ENCODE peak calls at places on chromosomes 4 and X, in five cellular contexts. One of them, this sample, is unnamed.

GRCh38 chr4:4424499-4425115 is 37.7 kb downstream of the NSG1 start:
- DNase-seq in nephron progenitor cell: no peak
- DNase-seq in heart right ventricle: no peak
- DNase-seq in trophoblast cell: no peak
- DNase-seq in choroid plexus epithelial cell: no peak
- DNase-seq in this sample: no peak

GRCh38 chr4:142121448-142121847 is 485.1 kb downstream of the IL15 start:
- DNase-seq in nephron progenitor cell: no peak
- DNase-seq in heart right ventricle: no peak
- DNase-seq in trophoblast cell: no peak
- DNase-seq in choroid plexus epithelial cell: no peak
- DNase-seq in this sample: no peak

GRCh38 chr4:38310446-38311043 is 350.3 kb downstream of the PTTG2 start:
- DNase-seq in nephron progenitor cell: no peak
- DNase-seq in heart right ventricle: no peak
- DNase-seq in trophoblast cell: peak
- DNase-seq in choroid plexus epithelial cell: no peak
- DNase-seq in this sample: no peak

GRCh38 chrX:1610166-1610565 is 4.7 kb upstream of the ASMT start:
- DNase-seq in nephron progenitor cell: no peak
- DNase-seq in heart right ventricle: no peak
- DNase-seq in trophoblast cell: no peak
- DNase-seq in choroid plexus epithelial cell: no peak
- DNase-seq in this sample: peak

GRCh38 chrX:145405012-145405411 is 157.7 kb downstream of the SPANXN1 start:
- DNase-seq in nephron progenitor cell: peak
- DNase-seq in heart right ventricle: no peak
- DNase-seq in trophoblast cell: peak
- DNase-seq in choroid plexus epithelial cell: peak
- DNase-seq in this sample: no peak

GRCh38 chrX:108122748-108123147 is 31.2 kb downstream of the ATG4A start:
- DNase-seq in nephron progenitor cell: no peak
- DNase-seq in heart right ventricle: no peak
- DNase-seq in trophoblast cell: no peak
- DNase-seq in choroid plexus epithelial cell: peak
- DNase-seq in this sample: no peak

GRCh38 chr4:7591409-7592063 is 156.8 kb upstream of the PSAPL1 start:
- DNase-seq in nephron progenitor cell: no peak
- DNase-seq in heart right ventricle: no peak
- DNase-seq in trophoblast cell: no peak
- DNase-seq in choroid plexus epithelial cell: no peak
- DNase-seq in this sample: no peak

GRCh38 chr4:10024303-10024702 is 3.0 kb upstream of the SLC2A9 start:
- DNase-seq in nephron progenitor cell: no peak
- DNase-seq in heart right ventricle: no peak
- DNase-seq in trophoblast cell: no peak
- DNase-seq in choroid plexus epithelial cell: no peak
- DNase-seq in this sample: no peak

GRCh38 chr4:54227261-54228063 is 1.6 kb upstream of the PDGFRA start:
- DNase-seq in nephron progenitor cell: peak
- DNase-seq in heart right ventricle: peak
- DNase-seq in trophoblast cell: no peak
- DNase-seq in choroid plexus epithelial cell: peak
- DNase-seq in this sample: no peak

GRCh38 chr4:112978691-112979472 is 70.6 kb upstream of the ANK2 start:
- DNase-seq in nephron progenitor cell: no peak
- DNase-seq in heart right ventricle: no peak
- DNase-seq in trophoblast cell: peak
- DNase-seq in choroid plexus epithelial cell: peak
- DNase-seq in this sample: no peak

GRCh38 chrX:8731579-8732395 is at the start of gene ANOS1:
- DNase-seq in nephron progenitor cell: peak
- DNase-seq in heart right ventricle: peak
- DNase-seq in trophoblast cell: peak
- DNase-seq in choroid plexus epithelial cell: peak
- DNase-seq in this sample: peak